ENCODE peak calls at places on chromosomes 1 and 21, in five cellular contexts. Y is astrocyte of the spinal cord, K is cardiac fibroblast, R is AG04449, O is kidney epithelial cell. I is an unnamed sample.

GRCh38 chr21:25826652-25827051 is 91.9 kb downstream of the GABPA start:
- DNase-seq in Y (no peak), K (no peak), R (no peak), O (no peak), I (no peak)

GRCh38 chr1:97516588-97516987 is 404.2 kb downstream of the DPYD start:
- DNase-seq in Y (no peak), K (no peak), R (no peak), O (no peak), I (no peak)

GRCh38 chr1:111647738-111648137 is 28.1 kb downstream of the RAP1A start:
- DNase-seq in Y (no peak), K (no peak), R (no peak), O (no peak), I (no peak)

GRCh38 chr1:104084380-104084779 is 334.7 kb downstream of the AMY1C start:
- DNase-seq in Y (no peak), K (no peak), R (no peak), O (no peak), I (no peak)

GRCh38 chr1:15740833-15741182 is 1.5 kb upstream of the TMEM82 start:
- DNase-seq in Y (no peak), K (no peak), R (no peak), O (no peak), I (no peak)

GRCh38 chr1:145837658-145838057 is 7.8 kb upstream of the NUDT17 start:
- DNase-seq in Y (no peak), K (no peak), R (no peak), O (no peak), I (no peak)

GRCh38 chr1:177884499-177885021 is 85.3 kb downstream of the SEC16B start:
- DNase-seq in Y (no peak), K (no peak), R (no peak), O (no peak), I (no peak)

GRCh38 chr21:44878053-44878982 is 4.8 kb upstream of the PTTG1IP start:
- DNase-seq in Y (no peak), K (peak), R (no peak), O (no peak), I (no peak)

GRCh38 chr1:100219879-100220278 is 29.8 kb downstream of the DBT start:
- DNase-seq in Y (no peak), K (peak), R (no peak), O (no peak), I (no peak)

GRCh38 chr1:100219457-100219856 is 30.2 kb downstream of the DBT start:
- DNase-seq in Y (no peak), K (no peak), R (no peak), O (no peak), I (no peak)

GRCh38 chr1:100213141-100213540 is 35.1 kb upstream of the LRRC39 start:
- DNase-seq in Y (no peak), K (no peak), R (no peak), O (no peak), I (no peak)

GRCh38 chr1:100222428-100222827 is 27.2 kb downstream of the DBT start:
- DNase-seq in Y (no peak), K (no peak), R (no peak), O (no peak), I (no peak)

DNA sequence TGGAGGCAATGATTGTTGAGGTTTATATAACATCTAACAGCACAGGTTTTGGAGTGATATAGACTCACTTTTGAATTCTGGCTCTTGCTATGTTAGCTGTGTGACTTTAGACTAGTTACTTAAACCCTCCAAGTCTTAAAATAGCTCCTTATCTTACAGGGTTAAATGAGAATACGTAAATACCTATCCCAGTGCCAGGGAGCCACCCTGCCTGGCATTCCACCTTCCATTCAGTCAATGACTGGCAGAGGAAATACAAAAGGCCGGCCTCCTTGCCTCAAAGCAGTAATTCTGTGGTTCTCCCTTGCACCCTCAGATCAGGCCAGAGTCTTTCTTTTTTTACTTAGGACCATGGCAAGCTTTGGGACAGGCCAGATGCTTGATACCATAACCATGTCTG is 31.8 kb downstream of the DBT start:
- DNase-seq in Y (no peak), K (no peak), R (no peak), O (no peak), I (no peak)
- H3K4me3 ChIP-seq in Y (no peak), K (no peak), R (no peak), O (no peak), I (no peak)

GRCh38 chr1:201419737-201420607 is 1.6 kb downstream of the TNNI1 start:
- DNase-seq in Y (no peak), K (no peak), R (no peak), O (no peak), I (peak)
- H3K4me3 ChIP-seq in Y (no peak), K (no peak), R (no peak), O (no peak), I (peak)

GRCh38 chr1:215569987-215570824 is 3.1 kb downstream of the KCTD3 start:
- DNase-seq in Y (no peak), K (peak), R (no peak), O (no peak), I (no peak)
- H3K4me3 ChIP-seq in Y (no peak), K (no peak), R (no peak), O (no peak), I (no peak)

GRCh38 chr1:157403203-157403602 is 149.1 kb downstream of the FCRL5 start:
- DNase-seq in Y (peak), K (no peak), R (no peak), O (no peak), I (no peak)

GRCh38 chr1:157399984-157400382 is 152.3 kb downstream of the FCRL5 start:
- DNase-seq in Y (peak), K (no peak), R (no peak), O (no peak), I (no peak)

GRCh38 chr1:157400766-157401165 is 151.5 kb downstream of the FCRL5 start:
- DNase-seq in Y (no peak), K (no peak), R (no peak), O (no peak), I (no peak)

GRCh38 chr1:157403608-157404007 is 148.7 kb downstream of the FCRL5 start:
- DNase-seq in Y (no peak), K (no peak), R (no peak), O (no peak), I (no peak)

DNA sequence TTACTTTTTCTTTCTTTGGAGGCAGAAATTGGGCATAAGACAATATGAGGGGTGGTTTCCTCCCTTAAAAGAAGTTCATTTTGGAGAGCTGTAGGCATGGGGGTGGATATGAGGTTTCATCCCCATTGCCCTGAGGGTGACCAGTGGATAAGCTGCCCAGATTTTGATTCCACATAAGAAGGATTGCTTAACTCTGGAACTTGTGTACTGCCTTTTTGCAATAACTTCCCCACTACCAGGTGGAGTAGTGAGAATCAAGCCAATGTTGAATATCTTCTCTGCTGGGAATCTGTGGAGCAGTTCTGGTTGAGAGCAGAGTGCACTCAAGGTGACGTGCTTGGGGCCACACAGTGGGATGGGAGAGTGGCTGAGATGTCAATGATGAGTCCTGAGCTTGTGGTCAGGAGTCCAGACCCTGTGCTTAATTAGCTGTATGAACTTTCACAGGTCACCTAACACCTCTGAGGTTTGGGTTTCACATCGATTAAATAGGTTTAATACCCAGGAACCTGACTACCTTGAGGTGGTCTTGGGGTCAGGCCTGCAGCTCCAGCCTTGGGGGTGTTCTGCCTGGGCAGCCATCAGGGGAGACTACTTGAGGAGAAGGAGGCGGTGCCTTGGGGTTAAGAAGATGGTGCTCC is 152.9 kb downstream of the FCRL5 start:
- DNase-seq in Y (no peak), K (no peak), R (no peak), O (no peak), I (no peak)
- H3K4me3 ChIP-seq in Y (no peak), K (no peak), R (no peak), O (no peak), I (no peak)

GRCh38 chr1:27600500-27601175 is 3.3 kb downstream of the AHDC1 start:
- DNase-seq in Y (no peak), K (no peak), R (no peak), O (no peak), I (peak)
- H3K4me3 ChIP-seq in Y (no peak), K (no peak), R (peak), O (no peak), I (peak)

GRCh38 chr1:156532374-156532773 is 31.8 kb upstream of the MEF2D start:
- DNase-seq in Y (no peak), K (no peak), R (no peak), O (no peak), I (peak)
- H3K4me3 ChIP-seq in Y (no peak), K (no peak), R (no peak), O (no peak), I (no peak)

DNA sequence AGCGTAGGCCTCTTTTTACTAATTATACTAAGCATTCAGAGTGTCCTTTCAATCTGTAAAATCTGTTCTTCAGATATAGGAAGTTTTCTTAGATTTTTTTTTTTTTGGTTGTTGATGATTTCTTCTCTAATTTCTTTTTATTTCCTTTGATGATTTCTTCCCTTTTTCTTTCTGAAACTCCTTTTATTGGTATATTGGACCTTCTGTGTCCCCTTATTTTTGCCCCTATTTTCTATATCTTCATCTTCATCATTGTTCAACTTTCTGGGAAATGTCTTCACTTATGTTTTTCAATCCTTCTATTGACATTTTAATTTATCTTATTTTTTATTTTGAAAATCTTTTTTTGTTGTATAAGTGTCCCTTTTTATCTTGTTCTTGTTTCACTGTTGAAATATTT is 17.2 kb upstream of the SYT14 start:
- DNase-seq in Y (no peak), K (no peak), R (no peak), O (no peak), I (no peak)
- H3K4me3 ChIP-seq in Y (no peak), K (no peak), R (no peak), O (no peak), I (no peak)